ENCODE peak calls at places on chromosomes 3 and 15, in nine cellular contexts. Y is sciatic nerve; I is AG08396; D is astrocyte of the spinal cord; O is stimulated activated CD4-positive, alpha-beta T cell treated with anti-CD3 and anti-CD28 coated beads, TNF-alpha, amount 100 ng/mL, for 1 hour; N is IMR-90; W is B cell; A is lower lobe of right lung; K is left lung. S is an unnamed sample.

GRCh38 chr3:191566469-191566868 is 105.5 kb downstream of the PYDC2 start:
- DNase-seq in K (no peak), A (no peak), Y (no peak), I (no peak), O (no peak), D (peak), W (no peak), N (no peak), S (no peak)

GRCh38 chr3:173396191-173397041 is 1.1 kb upstream of the NLGN1 start:
- DNase-seq in O (no peak), K (no peak), N (no peak), D (peak), I (peak), A (no peak), Y (no peak), W (no peak), S (peak)

GRCh38 chr3:126126292-126126691 is 42.4 kb upstream of the SLC41A3 start:
- DNase-seq in K (peak), A (peak), I (no peak), O (no peak), D (no peak), Y (peak), N (no peak), W (no peak), S (no peak)

GRCh38 chr15:39584662-39585393 is 3.9 kb downstream of the THBS1 start:
- DNase-seq in N (peak), A (no peak), K (no peak), W (no peak), Y (no peak), I (no peak), D (no peak), O (no peak), S (no peak)

GRCh38 chr15:89625716-89626115 is 29.6 kb downstream of the KIF7 start:
- DNase-seq in K (no peak), A (no peak), O (no peak), Y (no peak), D (no peak), I (no peak), N (no peak), W (no peak), S (no peak)

GRCh38 chr3:100149130-100149529 is 34.8 kb upstream of the FILIP1L start:
- DNase-seq in O (no peak), I (no peak), K (no peak), D (no peak), Y (no peak), W (no peak), A (no peak), N (no peak), S (no peak)

GRCh38 chr3:67460841-67461240 is 193.6 kb downstream of the SUCLG2 start:
- DNase-seq in A (no peak), I (no peak), D (no peak), O (no peak), N (peak), W (no peak), Y (no peak), K (no peak), S (no peak)

GRCh38 chr15:74840851-74841760 is 1.9 kb downstream of the ULK3 start:
- DNase-seq in K (no peak), A (no peak), D (no peak), N (no peak), I (no peak), O (no peak), Y (no peak), W (no peak), S (no peak)

GRCh38 chr3:173513123-173513522 is 115.6 kb downstream of the NLGN1 start:
- DNase-seq in K (no peak), N (no peak), Y (no peak), I (no peak), W (no peak), O (no peak), A (no peak), D (no peak), S (peak)

GRCh38 chr15:49953421-49953820 is 165.6 kb downstream of the ATP8B4 start:
- DNase-seq in O (no peak), I (no peak), D (no peak), A (no peak), W (no peak), K (no peak), Y (no peak), N (no peak), S (no peak)

S was measured in GM10248.